ENCODE peak calls at places on chromosomes 7 and 10, in seven cellular contexts. D, H, J, I, X, T and P are unnamed samples.

GRCh38 chr10:62911210-62911963 is 95.2 kb upstream of the EGR2 start:
- DNase-seq in T (no peak), J (no peak), H (no peak), X (no peak), D (no peak), I (no peak), P (no peak)

GRCh38 chr7:139043823-139044812 is 8.3 kb upstream of the ZC3HAV1L start:
- DNase-seq in I (no peak), D (no peak), H (no peak), T (peak; percentile 16), J (no peak), X (peak; percentile 88), P (no peak)

GRCh38 chr10:48929413-48929990 is 10.1 kb downstream of the LRRC18 start:
- DNase-seq in H (no peak), J (no peak), X (no peak), I (no peak), D (no peak), T (no peak), P (no peak)

GRCh38 chr7:90629306-90629918 is 33.3 kb downstream of the CDK14 start:
- DNase-seq in D (peak; percentile 31), I (peak; percentile 45), T (peak; percentile 46), X (peak; percentile 37), J (peak; percentile 68), H (no peak), P (peak; percentile 36)

GRCh38 chr10:115760131-115760530 is 512.9 kb downstream of the GFRA1 start:
- DNase-seq in D (no peak), T (no peak), X (no peak), I (no peak), J (no peak), H (no peak), P (no peak)

GRCh38 chr10:69474688-69475432 is 23.6 kb downstream of the TSPAN15 start:
- DNase-seq in I (no peak), T (no peak), H (no peak), X (no peak), J (no peak), D (no peak), P (no peak)

GRCh38 chr10:118810796-118811195 is 56.0 kb upstream of the CACUL1 start:
- DNase-seq in X (no peak), J (no peak), D (no peak), I (no peak), T (no peak), H (no peak), P (no peak)

GRCh38 chr10:13739178-13739577 is 152.4 kb downstream of the PRPF18 start:
- DNase-seq in H (no peak), J (no peak), T (no peak), D (no peak), X (no peak), I (no peak), P (no peak)

GRCh38 chr10:44978570-44979280 is at the start of gene DEPP1:
- DNase-seq in J (peak; percentile 68), T (peak; percentile 95), I (no peak), X (peak; percentile 95), D (peak; percentile 90), H (no peak), P (peak; percentile 91)

GRCh38 chr7:30087371-30087770 is 47.4 kb upstream of the MTURN start:
- DNase-seq in I (no peak), J (no peak), D (no peak), H (no peak), T (no peak), X (no peak), P (no peak)

GRCh38 chr7:81482600-81483186 is 287.2 kb downstream of the HGF start:
- DNase-seq in X (peak; percentile 21), I (no peak), D (peak; percentile 23), T (peak; percentile 4), J (peak; percentile 35), H (no peak), P (no peak)

GRCh38 chr7:103947026-103947655 is 42.3 kb downstream of the RELN start:
- DNase-seq in I (no peak), X (no peak), T (no peak), J (peak; percentile 29), D (no peak), H (no peak), P (no peak)

GRCh38 chr7:22240904-22241571 is 115.9 kb downstream of the RAPGEF5 start:
- DNase-seq in X (no peak), J (no peak), D (no peak), I (no peak), T (peak; percentile 3), H (no peak), P (no peak)

GRCh38 chr7:45036801-45037200 is 36.8 kb downstream of the CCM2 start:
- DNase-seq in X (no peak), D (no peak), H (no peak), I (no peak), T (no peak), J (no peak), P (no peak)

GRCh38 chr7:102079140-102080002 is 207.3 kb upstream of the SH2B2 start:
- DNase-seq in X (peak; percentile 45), H (no peak), J (no peak), T (peak; percentile 10), I (no peak), D (no peak), P (no peak)

GRCh38 chr7:124907490-124907889 is 22.1 kb downstream of the POT1 start:
- DNase-seq in J (no peak), D (no peak), H (no peak), T (no peak), I (no peak), X (no peak), P (no peak)

GRCh38 chr10:15150563-15150962 is 17.9 kb downstream of the NMT2 start:
- DNase-seq in T (peak; percentile 27), H (no peak), X (no peak), J (no peak), D (no peak), I (no peak), P (no peak)

GRCh38 chr7:52726493-52726892 is 308.9 kb upstream of the POM121L12 start:
- DNase-seq in T (no peak), J (no peak), X (no peak), D (no peak), I (no peak), H (no peak), P (no peak)

GRCh38 chr10:61452229-61452651 is 941 bp downstream of the TMEM26 start:
- DNase-seq in D (no peak), T (no peak), X (no peak), J (peak; percentile 50), I (no peak), H (no peak), P (no peak)

GRCh38 chr7:44145969-44146897 is 5.1 kb upstream of the MYL7 start:
- DNase-seq in J (peak; percentile 99), H (peak; percentile 76), D (peak; percentile 41), T (no peak), X (peak; percentile 90), I (no peak), P (no peak)

GRCh38 chr10:8487346-8487745 is 432.9 kb downstream of the GATA3 start:
- DNase-seq in H (no peak), D (no peak), T (no peak), I (no peak), J (no peak), X (no peak), P (no peak)

GRCh38 chr7:30251708-30252329 is 32.6 kb upstream of the ZNRF2 start:
- DNase-seq in J (no peak), H (no peak), T (no peak), I (no peak), X (peak; percentile 16), D (no peak), P (no peak)

GRCh38 chr10:130763491-130763890 is 548.0 kb downstream of the TCERG1L start:
- DNase-seq in I (no peak), H (no peak), T (no peak), J (no peak), D (no peak), X (no peak), P (no peak)

GRCh38 chr10:60200012-60200681 is 189.5 kb downstream of the ANK3 start:
- DNase-seq in D (no peak), I (no peak), H (no peak), T (no peak), J (no peak), X (no peak), P (no peak)
- TF ChIP-seq SIN3A in D (no peak), I (no peak), H (no peak), T (no peak), J (no peak), X (no peak), P (no peak)

GRCh38 chr7:50339990-50340500 is 35.5 kb downstream of the IKZF1 start:
- DNase-seq in X (peak; percentile 89), I (no peak), J (no peak), T (no peak), D (no peak), H (no peak), P (no peak)
- TF ChIP-seq SIN3A in X (no peak), I (no peak), J (no peak), T (no peak), D (no peak), H (no peak), P (no peak)

GRCh38 chr7:33868151-33868550 is 37.2 kb upstream of the BMPER start:
- DNase-seq in X (no peak), T (no peak), H (no peak), D (no peak), I (no peak), J (peak; percentile 44), P (no peak)
- TF ChIP-seq SIN3A in X (no peak), T (no peak), H (no peak), D (no peak), I (no peak), J (no peak), P (no peak)

DNA sequence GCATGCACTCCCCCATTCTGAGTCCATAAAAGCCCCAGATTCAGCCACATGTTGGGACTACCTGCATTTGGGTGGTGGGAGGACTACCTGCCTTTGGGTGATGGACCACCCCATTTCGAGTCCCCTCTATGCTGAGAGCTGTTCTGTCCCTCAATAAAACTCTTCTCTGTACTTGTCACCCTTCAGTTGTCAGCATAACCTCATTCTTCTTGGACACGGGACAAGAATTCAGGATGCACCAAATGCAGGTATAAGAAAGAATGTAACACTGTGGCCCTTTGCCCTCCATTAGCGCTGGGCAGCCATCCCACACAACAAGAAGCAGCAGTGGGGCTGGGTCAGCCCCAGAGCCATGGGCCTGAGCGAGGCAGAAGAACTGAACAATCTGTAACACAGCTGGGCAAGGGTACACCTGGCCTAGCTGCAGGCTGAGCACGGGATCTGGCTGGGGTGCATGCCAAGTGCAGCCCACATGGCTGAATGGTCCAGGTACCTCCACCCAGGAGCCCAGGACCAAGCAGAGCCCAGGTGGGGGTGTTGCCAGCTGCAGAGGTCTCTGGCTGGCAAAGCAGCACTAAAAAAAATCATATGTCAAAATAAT is 1344.3 kb upstream of the LRRTM3 start:
- DNase-seq in H (no peak), D (no peak), I (no peak), T (no peak), X (no peak), J (no peak), P (no peak)
- TF ChIP-seq SIN3A in H (no peak), D (no peak), I (no peak), T (no peak), X (no peak), J (no peak), P (no peak)